ENCODE peak calls at places on chromosomes 16 and 17, in five cellular contexts. C is H1, X is GM12892, N is GM12878, O is K562. Y is an unnamed sample.

GRCh38 chr16:88700636-88701482 is 5.3 kb downstream of the RNF166 start:
- DNase-seq in C (no peak), X (peak), N (peak), O (peak), Y (peak)

GRCh38 chr16:88318091-88318494 is 64.7 kb upstream of the ZNF469 start:
- DNase-seq in C (no peak), X (no peak), N (no peak), O (no peak), Y (no peak)

GRCh38 chr16:83813818-83814653 is 6.3 kb downstream of the HSBP1 start:
- DNase-seq in C (no peak), X (no peak), N (no peak), O (no peak), Y (no peak)

GRCh38 chr17:55564077-55564476 is 52.8 kb upstream of the SMIM36 start:
- DNase-seq in C (no peak), X (no peak), N (no peak), O (no peak), Y (no peak)

GRCh38 chr16:70685938-70686375 is at the start of gene MTSS2:
- DNase-seq in C (no peak), X (no peak), N (no peak), O (peak), Y (peak)

GRCh38 chr17:48631693-48632578 is 5.8 kb upstream of the HOXB9 start:
- DNase-seq in C (no peak), X (no peak), N (no peak), O (peak), Y (no peak)

GRCh38 chr17:61422116-61422799 is 22.6 kb downstream of the TBX2 start:
- DNase-seq in C (no peak), X (no peak), N (no peak), O (no peak), Y (no peak)

GRCh38 chr17:42670199-42670924 is 6.4 kb downstream of the PLEKHH3 start:
- DNase-seq in C (no peak), X (peak), N (no peak), O (no peak), Y (peak)

GRCh38 chr17:3888343-3889171 is 4.3 kb downstream of the CAMKK1 start:
- DNase-seq in C (no peak), X (no peak), N (no peak), O (peak), Y (no peak)

GRCh38 chr16:55685973-55686372 is 30.2 kb downstream of the SLC6A2 start:
- DNase-seq in C (no peak), X (no peak), N (no peak), O (no peak), Y (no peak)

GRCh38 chr16:47577029-47577428 is 115.9 kb downstream of the PHKB start:
- DNase-seq in C (no peak), X (no peak), N (no peak), O (no peak), Y (no peak)

GRCh38 chr16:28210264-28210663 is 1.5 kb downstream of the XPO6 start:
- DNase-seq in C (no peak), X (no peak), N (no peak), O (peak), Y (no peak)

GRCh38 chr16:57908409-57908987 is 62.4 kb downstream of the CNGB1 start:
- DNase-seq in C (no peak), X (no peak), N (no peak), O (no peak), Y (no peak)

GRCh38 chr17:1087381-1088241 is 90.7 kb downstream of the TIMM22 start:
- DNase-seq in C (no peak), X (no peak), N (no peak), O (peak), Y (no peak)

GRCh38 chr17:29148790-29149430 is 31.3 kb downstream of the MYO18A start:
- DNase-seq in C (peak), X (peak), N (peak), O (peak), Y (peak)

GRCh38 chr16:84378567-84378966 is 10.2 kb downstream of the ATP2C2 start:
- DNase-seq in C (no peak), X (no peak), N (no peak), O (no peak), Y (no peak)

GRCh38 chr17:19271751-19272357 is 34.7 kb downstream of the EPN2 start:
- DNase-seq in C (no peak), X (no peak), N (no peak), O (no peak), Y (no peak)

GRCh38 chr16:29883987-29884386 is 15.4 kb downstream of the SEZ6L2 start:
- DNase-seq in C (no peak), X (no peak), N (no peak), O (peak), Y (no peak)

GRCh38 chr16:8583199-8583598 is 7.1 kb downstream of the TMEM114 start:
- DNase-seq in C (no peak), X (no peak), N (no peak), O (no peak), Y (no peak)

GRCh38 chr16:23072084-23072599 is 77.1 kb downstream of the USP31 start:
- DNase-seq in C (no peak), X (no peak), N (no peak), O (no peak), Y (no peak)

GRCh38 chr16:72284042-72284789 is 112.3 kb upstream of the PMFBP1 start:
- DNase-seq in C (no peak), X (no peak), N (no peak), O (no peak), Y (no peak)

GRCh38 chr16:19698480-19699465 is 19.3 kb downstream of the KNOP1 start:
- DNase-seq in C (no peak), X (no peak), N (no peak), O (no peak), Y (no peak)

GRCh38 chr16:30127994-30128393 is 5.0 kb upstream of the MAPK3 start:
- DNase-seq in C (no peak), X (no peak), N (no peak), O (no peak), Y (no peak)

GRCh38 chr17:63639125-63639524 is 16.9 kb downstream of the MAP3K3 start:
- DNase-seq in C (no peak), X (no peak), N (no peak), O (no peak), Y (no peak)

GRCh38 chr16:647173-647902 is 1.8 kb upstream of the WDR90 start:
- DNase-seq in C (no peak), X (no peak), N (no peak), O (no peak), Y (no peak)

GRCh38 chr16:48560692-48561091 is 49.3 kb downstream of the N4BP1 start:
- DNase-seq in C (no peak), X (no peak), N (no peak), O (no peak), Y (no peak)

GRCh38 chr17:2688351-2689342 is 22.9 kb downstream of the CLUH start:
- DNase-seq in C (no peak), X (no peak), N (no peak), O (no peak), Y (peak)
- TF ChIP-seq TAF1 in C (no peak), X (no peak), N (no peak), O (no peak), Y (no peak)

GRCh38 chr17:38704645-38705522 is at the start of gene MLLT6:
- DNase-seq in C (no peak), X (peak), N (no peak), O (peak), Y (no peak)
- TF ChIP-seq POLR2A in C (no peak), X (peak), N (peak), O (no peak), Y (no peak)

DNA sequence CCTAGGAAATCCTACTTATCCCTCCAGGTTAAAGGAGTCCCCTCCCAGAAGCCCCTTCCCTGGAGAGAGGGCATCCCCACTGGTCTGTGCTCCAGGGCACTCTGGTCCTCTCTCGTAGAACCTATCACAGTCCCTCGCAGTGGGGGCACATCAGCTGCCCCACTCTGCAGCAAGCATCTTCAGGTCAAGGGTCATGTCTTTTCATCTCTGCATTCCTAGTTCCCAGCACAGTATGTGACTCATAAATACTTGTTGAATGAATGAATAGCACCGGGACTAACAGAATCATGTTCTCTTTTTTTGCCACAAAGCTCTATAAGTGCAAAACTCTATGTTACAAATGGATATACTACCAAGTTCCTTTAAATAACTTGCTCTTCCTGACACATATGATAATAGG is 36.0 kb downstream of the RNF157 start:
- DNase-seq in C (no peak), X (no peak), N (no peak), O (no peak), Y (no peak)
- TF ChIP-seq TAF1 in C (no peak), X (no peak), N (no peak), O (no peak), Y (no peak)

DNA sequence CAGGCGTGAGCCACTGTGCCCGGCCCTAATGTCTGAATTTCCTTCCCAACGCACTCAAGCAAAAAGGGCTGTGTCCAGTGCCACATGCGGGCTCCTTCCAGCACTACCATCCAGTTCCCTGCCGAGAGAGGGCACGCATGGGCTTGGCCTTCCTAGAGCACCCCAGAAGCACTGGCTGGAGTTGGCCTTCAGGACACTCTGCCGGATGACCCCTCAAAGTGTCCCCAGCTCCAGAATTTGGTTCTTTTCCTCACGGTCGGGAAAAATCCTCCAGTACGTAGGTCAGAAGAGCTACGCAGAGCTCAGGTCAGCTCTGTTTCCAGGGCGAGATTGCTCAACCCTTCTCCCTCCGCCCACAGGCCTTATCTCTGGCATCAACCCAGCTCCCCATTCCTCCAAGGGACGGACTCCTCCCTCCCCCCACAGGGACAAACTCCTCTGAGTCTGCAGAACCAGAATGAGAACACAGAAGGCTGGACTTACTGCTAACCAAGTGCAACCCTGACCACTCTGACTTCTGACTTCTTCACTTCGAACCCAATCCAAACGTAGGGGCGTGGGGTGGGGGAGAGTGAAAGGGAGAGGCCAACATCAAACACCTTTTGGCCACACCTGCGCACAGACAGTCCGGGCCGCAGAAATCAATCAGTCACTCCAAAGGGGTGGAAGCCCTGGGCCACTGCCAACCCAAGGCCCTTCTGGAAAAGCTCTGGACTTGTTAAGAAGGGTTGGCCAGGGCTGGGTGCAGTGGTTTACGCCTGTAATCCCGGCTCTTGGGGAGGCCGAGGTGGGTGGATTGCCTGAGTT is 3.6 kb downstream of the CDC42EP4 start:
- DNase-seq in C (no peak), X (no peak), N (no peak), O (peak), Y (no peak)
- TF ChIP-seq POLR2A in C (no peak), X (no peak), N (no peak), O (peak), Y (no peak)

GRCh38 chr17:6244253-6244652 is 174.1 kb downstream of the WSCD1 start:
- DNase-seq in C (no peak), X (no peak), N (no peak), O (no peak), Y (no peak)

GRCh38 chr17:6241996-6242395 is 171.8 kb downstream of the WSCD1 start:
- DNase-seq in C (no peak), X (no peak), N (no peak), O (no peak), Y (no peak)

GRCh38 chr17:6241381-6241780 is 171.2 kb downstream of the WSCD1 start:
- DNase-seq in C (no peak), X (no peak), N (no peak), O (no peak), Y (no peak)

GRCh38 chr17:6244796-6245195 is 174.6 kb downstream of the WSCD1 start:
- DNase-seq in C (no peak), X (no peak), N (no peak), O (no peak), Y (no peak)

DNA sequence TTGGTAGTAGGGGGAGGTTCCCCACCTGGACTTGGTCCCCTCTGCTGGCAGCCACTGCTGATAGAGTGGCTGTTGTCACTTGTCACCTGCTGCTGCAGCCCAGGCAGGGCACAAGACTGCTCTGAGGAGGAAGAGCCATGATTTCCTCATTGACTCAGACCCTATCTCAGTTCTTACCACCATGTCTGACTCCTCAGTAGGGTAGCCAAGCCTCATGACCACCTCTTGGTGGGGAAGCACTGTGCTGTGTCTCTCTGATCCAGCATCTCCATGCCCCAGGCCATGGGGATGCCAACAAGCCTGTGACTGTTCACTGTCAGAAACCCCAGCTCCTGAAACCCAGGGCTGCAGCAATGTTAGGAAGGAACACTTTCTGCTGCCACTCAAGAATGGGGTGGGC is 173.0 kb downstream of the WSCD1 start:
- DNase-seq in C (no peak), X (no peak), N (no peak), O (no peak), Y (no peak)
- TF ChIP-seq TAF1 in C (no peak), X (no peak), N (no peak), O (no peak), Y (no peak)

DNA sequence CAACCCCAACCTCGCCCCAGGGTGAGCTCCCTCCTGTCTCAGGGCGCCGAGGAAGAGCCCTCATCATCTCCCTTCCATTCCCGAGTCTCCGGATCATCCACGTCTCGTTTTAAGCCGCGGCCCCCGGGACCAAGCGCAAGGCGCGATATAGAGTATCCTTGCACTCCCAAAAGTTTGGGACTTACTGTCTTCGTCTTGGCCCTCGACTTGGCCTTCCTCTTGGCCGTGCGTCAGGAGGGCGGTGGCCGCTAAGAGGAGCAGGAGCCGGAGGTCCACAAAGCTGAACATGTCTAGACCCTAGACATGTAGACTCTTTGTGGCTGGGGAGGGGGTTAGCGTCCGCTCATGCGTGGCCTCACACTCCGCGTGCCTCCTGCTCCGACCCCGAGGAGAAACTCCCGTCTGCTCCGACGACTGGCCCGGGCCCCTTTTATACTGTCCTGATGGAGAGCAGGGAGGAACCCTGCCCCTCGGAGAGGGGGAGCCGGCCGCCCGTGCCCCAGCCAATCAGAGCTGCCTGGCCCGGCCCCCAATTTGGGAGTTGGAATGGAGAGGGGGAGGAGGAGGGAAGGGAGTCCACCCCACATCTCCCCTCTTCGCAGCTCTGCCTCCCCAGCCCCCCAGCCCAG is at the start of gene COL1A1:
- DNase-seq in C (no peak), X (no peak), N (no peak), O (no peak), Y (no peak)
- TF ChIP-seq POLR2A in C (peak), X (no peak), N (no peak), O (no peak), Y (no peak)

GRCh38 chr17:40622509-40622928 is 25.1 kb downstream of the SMARCE1 start:
- DNase-seq in C (no peak), X (no peak), N (no peak), O (no peak), Y (no peak)
- TF ChIP-seq TAF1 in C (no peak), X (no peak), N (no peak), O (no peak), Y (no peak)

GRCh38 chr17:8946071-8946470 is 19.4 kb downstream of the PIK3R5 start:
- DNase-seq in C (no peak), X (no peak), N (no peak), O (no peak), Y (no peak)

GRCh38 chr17:8946476-8946875 is 19.0 kb downstream of the PIK3R5 start:
- DNase-seq in C (no peak), X (no peak), N (no peak), O (no peak), Y (no peak)

GRCh38 chr17:8944083-8944482 is 21.4 kb downstream of the PIK3R5 start:
- DNase-seq in C (no peak), X (no peak), N (no peak), O (no peak), Y (no peak)

GRCh38 chr17:8947201-8947600 is 18.3 kb downstream of the PIK3R5 start:
- DNase-seq in C (no peak), X (no peak), N (no peak), O (no peak), Y (no peak)

GRCh38 chr17:8944748-8945147 is 20.8 kb downstream of the PIK3R5 start:
- DNase-seq in C (no peak), X (no peak), N (no peak), O (no peak), Y (no peak)
- TF ChIP-seq POLR2A in C (no peak), X (no peak), N (no peak), O (no peak), Y (no peak)